ENCODE peak calls at places on chromosomes 7 and 10, in five cellular contexts. G is MM.1S, A is HFFc6, L is AG09319, W is psoas muscle. F is an unnamed sample.
A peak's percentile ranks its signal among the peaks of the same experiment; 100 is the strongest.

GRCh38 chr10:103706760-103707159 is 148.6 kb downstream of the SH3PXD2A start:
- DNase-seq in G (no peak), A (no peak), L (no peak), W (no peak), F (no peak)

GRCh38 chr7:1758417-1758858 is 88.4 kb downstream of the ELFN1 start:
- DNase-seq in G (peak; percentile 38), A (peak; percentile 13), L (no peak), W (peak; percentile 76), F (no peak)

GRCh38 chr7:154789404-154789803 is 213.5 kb downstream of the PAXIP1 start:
- DNase-seq in G (no peak), A (no peak), L (no peak), W (no peak), F (no peak)

GRCh38 chr10:47253651-47254375 is 46.2 kb upstream of the GDF10 start:
- DNase-seq in G (no peak), A (no peak), L (no peak), W (peak; percentile 88), F (no peak)

GRCh38 chr10:129021597-129022304 is 445.3 kb upstream of the MGMT start:
- DNase-seq in G (no peak), A (no peak), L (no peak), W (no peak), F (no peak)

GRCh38 chr10:30529373-30529998 is 95.5 kb downstream of the MAP3K8 start:
- DNase-seq in G (peak; percentile 87), A (no peak), L (no peak), W (peak; percentile 78), F (peak; percentile 66)

GRCh38 chr10:69375307-69376151 is 41.2 kb downstream of the TACR2 start:
- DNase-seq in G (no peak), A (no peak), L (no peak), W (peak; percentile 84), F (no peak)

GRCh38 chr10:108323274-108323798 is 1158.8 kb upstream of the SORCS1 start:
- DNase-seq in G (no peak), A (no peak), L (no peak), W (no peak), F (no peak)

GRCh38 chr7:116776610-116777289 is 85.6 kb upstream of the CAPZA2 start:
- DNase-seq in G (no peak), A (peak; percentile 84), L (no peak), W (no peak), F (no peak)

GRCh38 chr7:26853788-26854393 is 10.5 kb downstream of the SKAP2 start:
- DNase-seq in G (peak; percentile 42), A (peak; percentile 38), L (peak; percentile 8), W (no peak), F (no peak)

GRCh38 chr7:37853468-37853867 is 5.1 kb downstream of the NME8 start:
- DNase-seq in G (peak; percentile 59), A (no peak), L (no peak), W (no peak), F (peak; percentile 21)
- TF ChIP-seq CTCF in G (peak; percentile 66), A (peak; percentile 51), L (no peak), W (no peak), F (peak; percentile 40)

DNA sequence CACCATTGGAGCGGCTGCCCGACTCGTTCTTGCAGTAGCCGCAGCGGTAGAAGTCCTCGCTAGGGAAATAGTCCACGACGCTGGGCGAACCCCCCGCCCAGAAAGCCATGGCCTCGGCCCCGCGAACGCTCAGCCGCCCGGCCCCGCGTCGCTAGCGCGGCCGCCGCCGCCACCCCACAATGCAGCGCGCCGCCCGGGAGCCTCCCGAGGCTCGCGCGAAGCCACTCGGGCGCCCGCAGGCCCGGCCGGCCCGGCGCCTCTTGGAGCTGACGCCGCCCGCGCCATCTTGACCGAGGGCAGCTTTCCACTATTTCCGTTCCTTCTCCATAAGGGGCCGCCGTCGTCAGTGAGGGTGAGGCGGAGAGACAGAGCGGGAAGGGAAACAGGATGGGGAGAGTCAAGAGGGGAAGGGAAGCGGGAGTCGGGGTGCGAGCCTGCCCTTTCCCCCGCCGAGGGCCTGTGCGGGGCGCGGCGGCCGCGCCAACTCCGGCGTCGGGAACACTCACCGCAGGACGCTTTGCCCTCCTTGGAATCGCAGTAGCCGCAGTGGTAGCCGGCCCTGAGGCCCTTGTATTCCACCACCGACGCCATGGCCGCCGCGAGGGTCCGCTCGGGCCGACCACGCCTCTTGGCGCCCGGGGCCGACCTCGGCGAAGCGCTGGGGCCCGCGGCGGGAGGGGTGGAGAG is at the start of gene ATE1:
- DNase-seq in G (peak; percentile 81), A (peak; percentile 86), L (peak; percentile 76), W (peak; percentile 94), F (peak; percentile 93)
- TF ChIP-seq CTCF in G (no peak), A (peak; percentile 27), L (peak; percentile 20), W (peak; percentile 8), F (no peak)

GRCh38 chr7:41239596-41239995 is 463.3 kb downstream of the INHBA start:
- DNase-seq in G (no peak), A (no peak), L (no peak), W (no peak), F (no peak)

GRCh38 chr7:41244246-41244645 is 458.6 kb downstream of the INHBA start:
- DNase-seq in G (no peak), A (peak; percentile 40), L (no peak), W (no peak), F (no peak)

GRCh38 chr7:41237956-41238355 is 464.9 kb downstream of the INHBA start:
- DNase-seq in G (no peak), A (no peak), L (no peak), W (no peak), F (no peak)

GRCh38 chr7:41238851-41239331 is 464.0 kb downstream of the INHBA start:
- DNase-seq in G (no peak), A (peak; percentile 65), L (no peak), W (no peak), F (no peak)

GRCh38 chr7:41241641-41242040 is 461.2 kb downstream of the INHBA start:
- DNase-seq in G (no peak), A (no peak), L (no peak), W (no peak), F (no peak)
- TF ChIP-seq CTCF in G (no peak), A (peak; percentile 33), L (no peak), W (no peak), F (no peak)

DNA sequence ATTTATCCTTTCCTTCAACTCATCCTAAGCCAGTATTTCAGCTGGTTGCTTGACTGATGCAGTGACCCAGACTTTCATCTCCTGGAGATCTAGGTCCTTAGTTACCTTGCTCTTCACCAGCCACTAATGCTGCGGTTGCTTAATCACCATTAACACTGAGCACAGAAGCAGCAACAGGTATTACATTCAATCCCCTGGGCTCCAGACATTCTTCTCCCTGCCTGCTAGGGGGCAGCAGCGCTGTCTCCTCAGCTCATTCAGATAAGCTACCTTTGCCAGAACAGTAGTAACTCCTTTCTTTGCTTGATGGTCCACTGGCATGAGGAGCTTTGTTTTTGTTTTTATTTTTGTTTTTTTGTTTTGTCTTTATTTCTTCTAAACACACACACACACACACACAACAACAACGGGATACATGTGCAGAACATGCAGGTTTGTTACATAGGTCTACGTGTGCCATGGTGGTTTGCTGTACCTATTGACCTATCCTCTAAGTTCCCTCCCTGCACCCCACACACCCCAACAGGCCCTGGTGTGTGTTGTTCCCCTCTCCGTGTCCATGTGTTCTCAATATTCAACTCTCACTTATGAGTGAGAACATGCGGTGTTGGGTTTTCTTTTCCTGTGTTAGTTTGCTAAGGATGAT is 1043.2 kb upstream of the C7orf33 start:
- DNase-seq in G (peak; percentile 62), A (no peak), L (no peak), W (no peak), F (no peak)
- TF ChIP-seq CTCF in G (peak; percentile 69), A (peak; percentile 33), L (peak; percentile 6), W (no peak), F (peak; percentile 37)

DNA sequence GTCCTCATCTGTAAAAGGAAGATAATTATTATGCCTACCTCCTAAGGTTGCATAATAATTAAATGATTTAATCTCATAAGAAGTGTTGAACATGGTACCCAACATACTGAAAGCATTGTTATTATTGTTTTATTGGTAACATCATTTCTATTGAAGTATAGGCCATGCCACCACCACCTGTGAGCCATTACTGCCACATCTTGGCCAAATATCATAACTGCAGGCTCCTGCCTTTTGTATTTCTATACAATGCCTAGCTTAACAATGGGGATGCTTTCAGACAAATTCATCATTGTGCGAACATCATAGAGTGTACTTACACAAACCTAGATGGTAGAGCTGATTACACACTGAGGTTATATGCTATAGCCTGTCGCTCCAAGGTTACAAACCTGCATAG is 61.1 kb upstream of the NPSR1 start:
- DNase-seq in G (peak; percentile 24), A (no peak), L (no peak), W (no peak), F (no peak)
- TF ChIP-seq CTCF in G (peak; percentile 49), A (peak; percentile 41), L (no peak), W (peak; percentile 16), F (peak; percentile 34)

GRCh38 chr7:44496385-44496784 is 5.9 kb upstream of the NUDCD3 start:
- DNase-seq in G (no peak), A (no peak), L (no peak), W (no peak), F (no peak)

GRCh38 chr7:44498230-44498954 is 7.9 kb upstream of the NUDCD3 start:
- DNase-seq in G (no peak), A (no peak), L (no peak), W (no peak), F (no peak)

GRCh38 chr7:44494960-44495359 is 4.5 kb upstream of the NUDCD3 start:
- DNase-seq in G (no peak), A (no peak), L (no peak), W (no peak), F (no peak)

DNA sequence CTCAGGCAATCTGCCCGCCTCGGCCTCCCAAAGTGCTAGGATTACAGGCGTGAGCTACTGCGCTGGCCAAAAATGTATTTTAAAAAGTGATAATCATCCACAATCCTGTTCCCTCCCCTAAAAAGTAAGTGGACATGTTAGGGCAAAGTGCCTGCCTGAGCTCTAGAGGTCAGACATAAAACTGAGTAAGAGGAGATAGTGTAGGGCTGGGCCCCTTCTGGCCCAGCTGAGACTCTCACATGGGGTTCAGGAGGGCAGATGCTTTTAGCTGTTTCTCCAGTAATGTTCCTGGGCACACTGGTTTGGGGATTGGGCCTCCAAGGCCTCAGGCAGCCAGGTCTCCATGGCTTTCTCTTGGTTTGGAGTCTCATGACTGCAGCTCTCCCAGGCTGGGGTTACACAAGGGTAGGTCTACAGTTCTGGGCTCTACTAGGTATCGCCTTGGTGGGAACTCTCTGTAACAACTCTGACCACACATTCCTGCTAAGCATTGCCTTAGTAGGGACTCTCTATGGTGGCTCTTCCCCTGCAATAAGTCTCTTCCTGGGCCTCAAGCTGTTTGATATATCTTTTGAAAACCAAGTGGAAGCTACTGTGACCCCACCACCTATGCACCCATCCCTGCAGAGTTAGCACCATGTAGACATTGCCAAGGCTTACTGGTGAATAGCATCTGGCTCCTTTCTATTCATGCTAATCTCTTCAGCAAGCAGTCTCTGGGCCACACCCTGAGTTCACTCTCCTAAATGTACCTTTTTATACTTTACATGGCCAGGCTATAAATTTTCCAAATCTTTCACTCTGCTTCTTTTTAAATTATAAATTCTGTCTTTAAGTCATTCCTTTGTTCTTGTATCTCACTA is 6.9 kb upstream of the NUDCD3 start:
- DNase-seq in G (no peak), A (no peak), L (no peak), W (no peak), F (no peak)
- TF ChIP-seq CTCF in G (no peak), A (no peak), L (no peak), W (no peak), F (no peak)

GRCh38 chr7:124856299-124856888 is 73.2 kb downstream of the POT1 start:
- DNase-seq in G (peak; percentile 58), A (peak; percentile 42), L (peak; percentile 2), W (no peak), F (peak; percentile 8)
- TF ChIP-seq CTCF in G (peak; percentile 77), A (peak; percentile 84), L (peak; percentile 62), W (peak; percentile 59), F (peak; percentile 63)